ENCODE peak calls at places on chromosomes 7 and 10, in eight cellular contexts. J is RCC 7860; H is HL-60; B is activated effector memory CD4-positive, alpha-beta T cell treated with anti-CD3 and anti-CD28 coated beads, Interleukin-2, amount 50 U/mL, for 16 hours; G is ELR; I is NCI-H1436; P is psoas muscle; D is A549. Y is an unnamed sample.
A peak's percentile ranks its signal among the peaks of the same experiment; 100 is the strongest.

GRCh38 chr10:99930731-99931550 is 78.8 kb downstream of the DNMBP start:
- DNase-seq in J (peak; percentile 32), H (no peak), B (no peak), G (peak; percentile 57), I (no peak), P (no peak), D (peak; percentile 71), Y (no peak)

GRCh38 chr10:77111611-77112550 is 525.7 kb downstream of the KCNMA1 start:
- DNase-seq in J (peak; percentile 81), H (peak; percentile 26), B (no peak), G (peak; percentile 88), I (peak; percentile 32), P (no peak), D (peak; percentile 76), Y (no peak)

GRCh38 chr7:27277628-27278027 is 35.0 kb downstream of the EVX1 start:
- DNase-seq in J (no peak), H (no peak), B (no peak), G (peak; percentile 55), I (no peak), P (no peak), D (peak; percentile 77), Y (no peak)

GRCh38 chr10:91796332-91797076 is 1.7 kb upstream of the TNKS2 start:
- DNase-seq in J (no peak), H (peak; percentile 32), B (peak; percentile 83), G (no peak), I (peak; percentile 46), P (no peak), D (peak; percentile 15), Y (no peak)

GRCh38 chr10:88115968-88116367 is 252.5 kb downstream of the PTEN start:
- DNase-seq in J (no peak), H (no peak), B (no peak), G (peak; percentile 77), I (no peak), P (no peak), D (no peak), Y (no peak)

GRCh38 chr10:129602938-129603520 is 136.0 kb downstream of the MGMT start:
- DNase-seq in J (no peak), H (no peak), B (no peak), G (no peak), I (no peak), P (no peak), D (no peak), Y (no peak)

GRCh38 chr7:137351941-137352340 is 8.4 kb upstream of the PTN start:
- DNase-seq in J (no peak), H (no peak), B (no peak), G (no peak), I (no peak), P (no peak), D (no peak), Y (no peak)

GRCh38 chr10:126063353-126063791 is 167.0 kb downstream of the FANK1 start:
- DNase-seq in J (peak; percentile 100), H (no peak), B (no peak), G (peak; percentile 87), I (no peak), P (no peak), D (peak; percentile 28), Y (no peak)

GRCh38 chr7:124796771-124797170 is 31.2 kb upstream of the GPR37 start:
- DNase-seq in J (no peak), H (no peak), B (no peak), G (no peak), I (no peak), P (no peak), D (no peak), Y (no peak)

GRCh38 chr10:61399386-61399785 is 53.8 kb downstream of the TMEM26 start:
- DNase-seq in J (no peak), H (no peak), B (no peak), G (no peak), I (no peak), P (no peak), D (no peak), Y (no peak)

GRCh38 chr7:141304291-141304690 is 230.4 kb downstream of the TMEM178B start:
- DNase-seq in J (no peak), H (no peak), B (no peak), G (no peak), I (no peak), P (no peak), D (no peak), Y (no peak)

GRCh38 chr10:72694476-72695369 is 2.8 kb downstream of the MCU start:
- DNase-seq in J (no peak), H (peak; percentile 82), B (no peak), G (peak; percentile 52), I (no peak), P (no peak), D (peak; percentile 79), Y (no peak)

GRCh38 chr10:113060221-113061053 is 110.4 kb downstream of the TCF7L2 start:
- DNase-seq in J (no peak), H (peak; percentile 46), B (no peak), G (no peak), I (no peak), P (peak; percentile 64), D (no peak), Y (no peak)

GRCh38 chr10:61804414-61804813 is 97.1 kb upstream of the ARID5B start:
- DNase-seq in J (no peak), H (no peak), B (no peak), G (peak; percentile 17), I (no peak), P (no peak), D (no peak), Y (no peak)

GRCh38 chr7:116888895-116889294 is 26.5 kb downstream of the CAPZA2 start:
- DNase-seq in J (no peak), H (no peak), B (no peak), G (no peak), I (no peak), P (no peak), D (no peak), Y (no peak)

GRCh38 chr7:110105840-110106239 is 985.1 kb upstream of the LRRN3 start:
- DNase-seq in J (no peak), H (no peak), B (no peak), G (no peak), I (no peak), P (no peak), D (no peak), Y (no peak)